ENCODE peak calls at places on chromosomes 2 and 18, in ten cellular contexts. One of them, this sample, is unnamed.

GRCh38 chr2:207254526-207255464 is 89.0 kb upstream of the KLF7 start:
- DNase-seq in posterior vena cava: no peak
- DNase-seq in KBM-7: peak
- DNase-seq in sciatic nerve: no peak
- DNase-seq in T-helper 1 cell: no peak
- DNase-seq in colonic mucosa: no peak
- DNase-seq in left ventricle myocardium superior: no peak
- DNase-seq in NCI-H1048: no peak
- DNase-seq in NCI-H146: no peak
- DNase-seq in activated T-helper 1 cell treated with anti-CD3 and anti-CD28 coated beads, Interleukin-2, amount 50 U/mL, for 16 hours: no peak
- DNase-seq in this sample: no peak

GRCh38 chr18:24818451-24818850 is 358.0 kb downstream of the HRH4 start:
- DNase-seq in sciatic nerve: no peak
- DNase-seq in KBM-7: no peak
- DNase-seq in posterior vena cava: no peak
- DNase-seq in T-helper 1 cell: no peak
- DNase-seq in colonic mucosa: no peak
- DNase-seq in NCI-H146: no peak
- DNase-seq in NCI-H1048: no peak
- DNase-seq in activated T-helper 1 cell treated with anti-CD3 and anti-CD28 coated beads, Interleukin-2, amount 50 U/mL, for 16 hours: no peak
- DNase-seq in left ventricle myocardium superior: no peak
- DNase-seq in this sample: no peak

GRCh38 chr2:122003196-122003595 is 247.7 kb downstream of the TSN start:
- DNase-seq in T-helper 1 cell: no peak
- DNase-seq in KBM-7: no peak
- DNase-seq in posterior vena cava: no peak
- DNase-seq in activated T-helper 1 cell treated with anti-CD3 and anti-CD28 coated beads, Interleukin-2, amount 50 U/mL, for 16 hours: no peak
- DNase-seq in left ventricle myocardium superior: no peak
- DNase-seq in sciatic nerve: no peak
- DNase-seq in NCI-H146: no peak
- DNase-seq in colonic mucosa: no peak
- DNase-seq in NCI-H1048: no peak
- DNase-seq in this sample: no peak

GRCh38 chr18:30039201-30039600 is 1003.3 kb downstream of the DSC3 start:
- DNase-seq in sciatic nerve: no peak
- DNase-seq in KBM-7: no peak
- DNase-seq in NCI-H146: no peak
- DNase-seq in colonic mucosa: no peak
- DNase-seq in posterior vena cava: no peak
- DNase-seq in left ventricle myocardium superior: no peak
- DNase-seq in activated T-helper 1 cell treated with anti-CD3 and anti-CD28 coated beads, Interleukin-2, amount 50 U/mL, for 16 hours: no peak
- DNase-seq in NCI-H1048: no peak
- DNase-seq in T-helper 1 cell: no peak
- DNase-seq in this sample: no peak

GRCh38 chr2:27809761-27810241 is 38.3 kb downstream of the MRPL33 start:
- DNase-seq in activated T-helper 1 cell treated with anti-CD3 and anti-CD28 coated beads, Interleukin-2, amount 50 U/mL, for 16 hours: no peak
- DNase-seq in NCI-H1048: no peak
- DNase-seq in left ventricle myocardium superior: no peak
- DNase-seq in NCI-H146: no peak
- DNase-seq in T-helper 1 cell: no peak
- DNase-seq in colonic mucosa: no peak
- DNase-seq in posterior vena cava: no peak
- DNase-seq in KBM-7: peak
- DNase-seq in sciatic nerve: no peak
- DNase-seq in this sample: peak

GRCh38 chr2:195664528-195664927 is 7.5 kb downstream of the SLC39A10 start:
- DNase-seq in NCI-H146: no peak
- DNase-seq in sciatic nerve: no peak
- DNase-seq in left ventricle myocardium superior: no peak
- DNase-seq in posterior vena cava: no peak
- DNase-seq in T-helper 1 cell: no peak
- DNase-seq in colonic mucosa: no peak
- DNase-seq in activated T-helper 1 cell treated with anti-CD3 and anti-CD28 coated beads, Interleukin-2, amount 50 U/mL, for 16 hours: no peak
- DNase-seq in KBM-7: no peak
- DNase-seq in NCI-H1048: no peak
- DNase-seq in this sample: no peak

GRCh38 chr2:226673314-226673723 is 126.3 kb downstream of the IRS1 start:
- DNase-seq in activated T-helper 1 cell treated with anti-CD3 and anti-CD28 coated beads, Interleukin-2, amount 50 U/mL, for 16 hours: no peak
- DNase-seq in NCI-H146: no peak
- DNase-seq in NCI-H1048: no peak
- DNase-seq in left ventricle myocardium superior: no peak
- DNase-seq in T-helper 1 cell: no peak
- DNase-seq in colonic mucosa: peak
- DNase-seq in posterior vena cava: no peak
- DNase-seq in sciatic nerve: no peak
- DNase-seq in KBM-7: peak
- DNase-seq in this sample: no peak

GRCh38 chr2:227623225-227623624 is 5.9 kb downstream of the SCYGR4 start:
- DNase-seq in T-helper 1 cell: no peak
- DNase-seq in sciatic nerve: no peak
- DNase-seq in activated T-helper 1 cell treated with anti-CD3 and anti-CD28 coated beads, Interleukin-2, amount 50 U/mL, for 16 hours: no peak
- DNase-seq in NCI-H146: no peak
- DNase-seq in left ventricle myocardium superior: no peak
- DNase-seq in NCI-H1048: no peak
- DNase-seq in KBM-7: no peak
- DNase-seq in colonic mucosa: no peak
- DNase-seq in posterior vena cava: no peak
- DNase-seq in this sample: no peak

GRCh38 chr2:218985325-218986091 is 524 bp upstream of the FEV start:
- DNase-seq in activated T-helper 1 cell treated with anti-CD3 and anti-CD28 coated beads, Interleukin-2, amount 50 U/mL, for 16 hours: no peak
- DNase-seq in sciatic nerve: no peak
- DNase-seq in KBM-7: no peak
- DNase-seq in NCI-H146: no peak
- DNase-seq in T-helper 1 cell: no peak
- DNase-seq in colonic mucosa: no peak
- DNase-seq in left ventricle myocardium superior: no peak
- DNase-seq in posterior vena cava: peak
- DNase-seq in NCI-H1048: no peak
- DNase-seq in this sample: no peak

GRCh38 chr18:8661754-8662573 is 43.4 kb upstream of the MTCL1 start:
- DNase-seq in sciatic nerve: no peak
- DNase-seq in colonic mucosa: peak
- DNase-seq in NCI-H1048: peak
- DNase-seq in posterior vena cava: no peak
- DNase-seq in activated T-helper 1 cell treated with anti-CD3 and anti-CD28 coated beads, Interleukin-2, amount 50 U/mL, for 16 hours: no peak
- DNase-seq in NCI-H146: peak
- DNase-seq in left ventricle myocardium superior: no peak
- DNase-seq in T-helper 1 cell: no peak
- DNase-seq in KBM-7: no peak
- DNase-seq in this sample: peak

GRCh38 chr2:105789745-105790466 is 45.2 kb downstream of the NCK2 start:
- DNase-seq in T-helper 1 cell: peak
- DNase-seq in colonic mucosa: no peak
- DNase-seq in posterior vena cava: no peak
- DNase-seq in sciatic nerve: no peak
- DNase-seq in KBM-7: peak
- DNase-seq in left ventricle myocardium superior: peak
- DNase-seq in NCI-H1048: no peak
- DNase-seq in NCI-H146: no peak
- DNase-seq in activated T-helper 1 cell treated with anti-CD3 and anti-CD28 coated beads, Interleukin-2, amount 50 U/mL, for 16 hours: peak
- DNase-seq in this sample: peak

GRCh38 chr2:162301151-162301804 is 17.2 kb downstream of the IFIH1 start:
- DNase-seq in NCI-H1048: peak
- DNase-seq in NCI-H146: peak
- DNase-seq in T-helper 1 cell: peak
- DNase-seq in sciatic nerve: no peak
- DNase-seq in KBM-7: peak
- DNase-seq in activated T-helper 1 cell treated with anti-CD3 and anti-CD28 coated beads, Interleukin-2, amount 50 U/mL, for 16 hours: peak
- DNase-seq in posterior vena cava: peak
- DNase-seq in colonic mucosa: no peak
- DNase-seq in left ventricle myocardium superior: no peak
- DNase-seq in this sample: no peak

GRCh38 chr2:15979759-15980604 is 39.6 kb downstream of the MYCN start:
- DNase-seq in posterior vena cava: no peak
- DNase-seq in colonic mucosa: no peak
- DNase-seq in activated T-helper 1 cell treated with anti-CD3 and anti-CD28 coated beads, Interleukin-2, amount 50 U/mL, for 16 hours: no peak
- DNase-seq in sciatic nerve: no peak
- DNase-seq in KBM-7: no peak
- DNase-seq in NCI-H146: no peak
- DNase-seq in T-helper 1 cell: no peak
- DNase-seq in left ventricle myocardium superior: no peak
- DNase-seq in NCI-H1048: no peak
- DNase-seq in this sample: no peak

GRCh38 chr2:8203354-8203753 is 478.5 kb upstream of the ID2 start:
- DNase-seq in posterior vena cava: no peak
- DNase-seq in sciatic nerve: no peak
- DNase-seq in T-helper 1 cell: no peak
- DNase-seq in colonic mucosa: no peak
- DNase-seq in NCI-H1048: no peak
- DNase-seq in left ventricle myocardium superior: no peak
- DNase-seq in NCI-H146: no peak
- DNase-seq in KBM-7: peak
- DNase-seq in activated T-helper 1 cell treated with anti-CD3 and anti-CD28 coated beads, Interleukin-2, amount 50 U/mL, for 16 hours: no peak
- DNase-seq in this sample: no peak

GRCh38 chr2:8753609-8754008 is 71.8 kb downstream of the ID2 start:
- DNase-seq in posterior vena cava: no peak
- DNase-seq in colonic mucosa: no peak
- DNase-seq in activated T-helper 1 cell treated with anti-CD3 and anti-CD28 coated beads, Interleukin-2, amount 50 U/mL, for 16 hours: no peak
- DNase-seq in sciatic nerve: no peak
- DNase-seq in left ventricle myocardium superior: no peak
- DNase-seq in T-helper 1 cell: no peak
- DNase-seq in NCI-H1048: no peak
- DNase-seq in NCI-H146: peak
- DNase-seq in KBM-7: no peak
- DNase-seq in this sample: no peak

GRCh38 chr2:174764281-174765063 is at the start of gene CHRNA1:
- DNase-seq in NCI-H146: peak
- DNase-seq in left ventricle myocardium superior: no peak
- DNase-seq in activated T-helper 1 cell treated with anti-CD3 and anti-CD28 coated beads, Interleukin-2, amount 50 U/mL, for 16 hours: no peak
- DNase-seq in sciatic nerve: no peak
- DNase-seq in posterior vena cava: no peak
- DNase-seq in KBM-7: no peak
- DNase-seq in colonic mucosa: no peak
- DNase-seq in T-helper 1 cell: no peak
- DNase-seq in NCI-H1048: no peak
- DNase-seq in this sample: peak

GRCh38 chr2:175836361-175836760 is 165.7 kb downstream of the LNPK start:
- DNase-seq in KBM-7: no peak
- DNase-seq in T-helper 1 cell: no peak
- DNase-seq in left ventricle myocardium superior: no peak
- DNase-seq in activated T-helper 1 cell treated with anti-CD3 and anti-CD28 coated beads, Interleukin-2, amount 50 U/mL, for 16 hours: no peak
- DNase-seq in NCI-H1048: no peak
- DNase-seq in colonic mucosa: no peak
- DNase-seq in NCI-H146: no peak
- DNase-seq in posterior vena cava: no peak
- DNase-seq in sciatic nerve: no peak
- DNase-seq in this sample: no peak